ENCODE peak calls at places on chromosome 4, in nine cellular contexts. E, Q, V, I, M, X, W, Z and U are unnamed samples.

GRCh38 chr4:184459413-184459812 is 14.9 kb downstream of the IRF2 start:
- DNase-seq in E (peak; percentile 65), Q (no peak), V (no peak), I (no peak), M (no peak), X (no peak), W (no peak), Z (no peak), U (peak; percentile 34)

GRCh38 chr4:124953059-124953850 is 240.7 kb upstream of the ANKRD50 start:
- DNase-seq in E (peak; percentile 95), Q (no peak), V (no peak), I (peak; percentile 86), M (no peak), X (no peak), W (no peak), Z (no peak), U (no peak)

GRCh38 chr4:162163892-162164759 is at the start of gene FSTL5:
- DNase-seq in E (peak; percentile 81), Q (peak; percentile 31), V (no peak), I (peak; percentile 7), M (peak; percentile 14), X (peak; percentile 5), W (no peak), Z (peak; percentile 32), U (no peak)

GRCh38 chr4:78477276-78477675 is 74.3 kb upstream of the ANXA3 start:
- DNase-seq in E (peak; percentile 36), Q (no peak), V (no peak), I (peak; percentile 55), M (no peak), X (no peak), W (no peak), Z (no peak), U (no peak)

GRCh38 chr4:472881-473574 is 25.9 kb downstream of the ZNF721 start:
- DNase-seq in E (peak; percentile 35), Q (no peak), V (peak; percentile 88), I (no peak), M (peak; percentile 61), X (no peak), W (no peak), Z (peak; percentile 10), U (no peak)

GRCh38 chr4:112766422-112766821 is 129.5 kb downstream of the LARP7 start:
- DNase-seq in E (peak; percentile 65), Q (no peak), V (peak; percentile 17), I (peak; percentile 6), M (peak; percentile 38), X (no peak), W (no peak), Z (no peak), U (no peak)

GRCh38 chr4:144289687-144290433 is 149.3 kb upstream of the GYPA start:
- DNase-seq in E (peak; percentile 77), Q (no peak), V (no peak), I (no peak), M (no peak), X (no peak), W (no peak), Z (no peak), U (no peak)

GRCh38 chr4:61851126-61851525 is 651.0 kb downstream of the ADGRL3 start:
- DNase-seq in E (no peak), Q (no peak), V (no peak), I (no peak), M (no peak), X (no peak), W (no peak), Z (no peak), U (no peak)

GRCh38 chr4:105710678-105711077 is 2.1 kb downstream of the GSTCD start:
- DNase-seq in E (no peak), Q (no peak), V (no peak), I (no peak), M (no peak), X (no peak), W (no peak), Z (no peak), U (no peak)

GRCh38 chr4:83248486-83248885 is 36.1 kb downstream of the COQ2 start:
- DNase-seq in E (no peak), Q (peak; percentile 77), V (no peak), I (no peak), M (no peak), X (no peak), W (no peak), Z (no peak), U (no peak)

GRCh38 chr4:153634737-153635353 is 49.2 kb upstream of the TLR2 start:
- DNase-seq in E (peak; percentile 63), Q (no peak), V (peak; percentile 49), I (no peak), M (peak; percentile 63), X (no peak), W (no peak), Z (peak; percentile 30), U (no peak)

GRCh38 chr4:88706574-88706973 is 8.9 kb upstream of the NAP1L5 start:
- DNase-seq in E (peak; percentile 85), Q (no peak), V (no peak), I (peak; percentile 33), M (peak; percentile 3), X (no peak), W (no peak), Z (no peak), U (no peak)

GRCh38 chr4:1683903-1684755 is at the start of gene FAM53A:
- DNase-seq in E (peak; percentile 87), Q (peak; percentile 96), V (peak; percentile 86), I (peak; percentile 31), M (peak; percentile 91), X (peak; percentile 89), W (peak; percentile 59), Z (peak; percentile 90), U (no peak)

GRCh38 chr4:111283066-111283677 is 660.3 kb upstream of the PITX2 start:
- DNase-seq in E (peak; percentile 62), Q (peak; percentile 70), V (peak; percentile 55), I (no peak), M (peak; percentile 60), X (peak; percentile 7), W (no peak), Z (peak; percentile 3), U (no peak)

GRCh38 chr4:76606662-76607265 is 171.7 kb downstream of the SHROOM3 start:
- DNase-seq in E (peak; percentile 66), Q (no peak), V (no peak), I (no peak), M (no peak), X (no peak), W (no peak), Z (no peak), U (no peak)

GRCh38 chr4:37978509-37978908 is 18.3 kb downstream of the PTTG2 start:
- DNase-seq in E (no peak), Q (no peak), V (no peak), I (no peak), M (no peak), X (no peak), W (no peak), Z (no peak), U (no peak)
- H3K4me3 ChIP-seq in E (peak overlapping the region; percentile 71), Q (peak overlapping the region; percentile 67), V (peak overlapping the region; percentile 96), I (peak overlapping the region; percentile 72), M (peak overlapping the region; percentile 94), X (peak overlapping the region; percentile 80), W (peak overlapping the region; percentile 99), Z (peak overlapping the region; percentile 69), U (peak overlapping the region; percentile 90)

GRCh38 chr4:20681263-20681662 is 19.0 kb upstream of the PACRGL start:
- DNase-seq in E (no peak), Q (peak; percentile 12), V (no peak), I (no peak), M (no peak), X (no peak), W (no peak), Z (no peak), U (no peak)

GRCh38 chr4:20678382-20678781 is 21.9 kb upstream of the PACRGL start:
- DNase-seq in E (no peak), Q (no peak), V (no peak), I (no peak), M (no peak), X (no peak), W (no peak), Z (no peak), U (no peak)

GRCh38 chr4:20676773-20677172 is 23.5 kb upstream of the PACRGL start:
- DNase-seq in E (no peak), Q (no peak), V (no peak), I (no peak), M (no peak), X (no peak), W (no peak), Z (no peak), U (no peak)

GRCh38 chr4:20682853-20683252 is 17.4 kb upstream of the PACRGL start:
- DNase-seq in E (peak; percentile 43), Q (no peak), V (no peak), I (no peak), M (no peak), X (no peak), W (no peak), Z (no peak), U (no peak)

GRCh38 chr4:20679946-20680345 is 20.3 kb upstream of the PACRGL start:
- DNase-seq in E (no peak), Q (no peak), V (no peak), I (no peak), M (no peak), X (no peak), W (no peak), Z (no peak), U (no peak)
- H3K4me3 ChIP-seq in E (no peak overlapping the region), Q (no peak overlapping the region), V (no peak overlapping the region), I (no peak overlapping the region), M (no peak overlapping the region), X (no peak overlapping the region), W (no peak overlapping the region), Z (no peak overlapping the region), U (no peak overlapping the region)

GRCh38 chr4:117001077-117001476 is 84.3 kb downstream of the TRAM1L1 start:
- DNase-seq in E (no peak), Q (no peak), V (no peak), I (no peak), M (no peak), X (no peak), W (no peak), Z (no peak), U (no peak)
- H3K4me3 ChIP-seq in E (no peak overlapping the region), Q (no peak overlapping the region), V (no peak overlapping the region), I (no peak overlapping the region), M (no peak overlapping the region), X (no peak overlapping the region), W (no peak overlapping the region), Z (no peak overlapping the region), U (no peak overlapping the region)

GRCh38 chr4:38062894-38063168 is 102.6 kb downstream of the PTTG2 start:
- DNase-seq in E (peak; percentile 20), Q (no peak), V (no peak), I (no peak), M (no peak), X (no peak), W (no peak), Z (no peak), U (no peak)

GRCh38 chr4:38065900-38066299 is 105.7 kb downstream of the PTTG2 start:
- DNase-seq in E (no peak), Q (no peak), V (no peak), I (no peak), M (no peak), X (no peak), W (no peak), Z (no peak), U (no peak)

GRCh38 chr4:38067499-38067898 is 107.3 kb downstream of the PTTG2 start:
- DNase-seq in E (no peak), Q (no peak), V (no peak), I (no peak), M (no peak), X (no peak), W (no peak), Z (no peak), U (no peak)

GRCh38 chr4:38062088-38062893 is 102.1 kb downstream of the PTTG2 start:
- DNase-seq in E (peak; percentile 89), Q (peak; percentile 89), V (peak; percentile 63), I (no peak), M (peak; percentile 84), X (peak; percentile 87), W (no peak), Z (peak; percentile 40), U (no peak)

GRCh38 chr4:38065181-38065580 is 105.0 kb downstream of the PTTG2 start:
- DNase-seq in E (no peak), Q (no peak), V (no peak), I (no peak), M (no peak), X (no peak), W (no peak), Z (no peak), U (no peak)
- H3K4me3 ChIP-seq in E (no peak overlapping the region), Q (no peak overlapping the region), V (no peak overlapping the region), I (no peak overlapping the region), M (no peak overlapping the region), X (no peak overlapping the region), W (no peak overlapping the region), Z (no peak overlapping the region), U (no peak overlapping the region)